ENCODE peak calls at places on chromosomes 12 and 14, in eight cellular contexts. G, X, B, Z, P, W, C and D are unnamed samples.

GRCh38 chr12:1845427-1845826 is 25.1 kb downstream of the LRTM2 start:
- DNase-seq in P (no peak), Z (no peak), C (peak), X (no peak), B (no peak), W (no peak), G (no peak), D (no peak)

GRCh38 chr14:37124617-37125016 is 47.8 kb downstream of the SLC25A21 start:
- DNase-seq in Z (no peak), X (no peak), W (no peak), B (no peak), G (no peak), C (no peak), P (no peak), D (no peak)

GRCh38 chr12:58919271-58920101 is 818 bp downstream of the LRIG3 start:
- DNase-seq in B (peak), X (no peak), W (peak), Z (no peak), C (peak), G (peak), P (peak), D (no peak)

GRCh38 chr12:93459992-93460391 is 7.3 kb upstream of the MRPL42 start:
- DNase-seq in X (no peak), P (no peak), W (no peak), Z (no peak), B (no peak), G (no peak), C (no peak), D (no peak)

GRCh38 chr12:4562034-4562657 is at the start of gene DYRK4:
- DNase-seq in C (peak), G (peak), Z (peak), P (peak), W (peak), B (peak), X (no peak), D (no peak)

GRCh38 chr14:22900088-22900799 is 17.2 kb downstream of the REM2 start:
- DNase-seq in X (peak), W (peak), B (no peak), Z (no peak), C (peak), P (peak), G (peak), D (peak)

GRCh38 chr12:57213068-57213715 is 3.4 kb upstream of the NXPH4 start:
- DNase-seq in C (peak), Z (peak), B (peak), X (peak), G (peak), W (peak), P (peak), D (peak)

GRCh38 chr14:55505846-55506245 is 65.4 kb upstream of the TBPL2 start:
- DNase-seq in W (no peak), X (no peak), G (no peak), Z (no peak), B (no peak), C (no peak), P (no peak), D (no peak)

GRCh38 chr12:49296836-49297694 is 2.1 kb downstream of the PRPH start:
- DNase-seq in X (no peak), C (peak), Z (no peak), G (no peak), W (no peak), P (no peak), B (peak), D (no peak)

GRCh38 chr12:80442426-80443222 is 1.4 kb upstream of the PTPRQ start:
- DNase-seq in G (no peak), Z (no peak), X (no peak), C (no peak), B (no peak), W (peak), P (no peak), D (no peak)

GRCh38 chr12:6370576-6370935 is 4.8 kb downstream of the SCNN1A start:
- DNase-seq in W (no peak), C (no peak), Z (no peak), B (no peak), P (no peak), X (no peak), G (no peak), D (no peak)

GRCh38 chr12:124713436-124714082 is 146.1 kb upstream of the NCOR2 start:
- DNase-seq in P (peak), B (peak), W (peak), Z (no peak), G (peak), C (no peak), X (no peak), D (peak)

DNA sequence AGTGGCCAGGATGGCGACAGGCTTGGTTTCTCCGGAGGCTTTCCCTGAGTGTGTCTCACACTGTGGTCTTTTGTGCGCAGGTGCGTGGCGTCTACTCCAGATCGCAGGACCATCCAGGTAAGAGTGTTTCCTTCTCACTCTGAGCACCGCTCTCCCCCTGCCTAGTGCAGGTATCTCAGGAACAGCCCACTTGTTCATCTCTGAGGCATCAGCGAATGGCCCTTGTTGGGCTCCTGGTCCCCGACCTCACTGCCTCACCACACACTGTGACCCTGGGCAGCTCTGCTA is 781 bp downstream of the ADGRD1 start:
- DNase-seq in G (no peak), W (no peak), P (no peak), Z (no peak), X (no peak), C (no peak), B (peak), D (no peak)
- H3K4me3 ChIP-seq in G (peak), W (no peak), P (peak), Z (peak), X (no peak), C (peak), B (peak), D (no peak)

GRCh38 chr12:107847430-107847829 is 72.9 kb downstream of the ASCL4 start:
- DNase-seq in P (no peak), X (no peak), C (no peak), G (no peak), W (no peak), B (no peak), Z (no peak), D (no peak)

GRCh38 chr12:107844312-107844921 is 69.9 kb downstream of the ASCL4 start:
- DNase-seq in C (no peak), P (no peak), W (no peak), X (no peak), B (no peak), G (no peak), Z (no peak), D (no peak)

GRCh38 chr12:107845226-107845979 is 70.9 kb downstream of the ASCL4 start:
- DNase-seq in X (no peak), P (no peak), W (no peak), C (no peak), B (no peak), Z (no peak), G (no peak), D (no peak)

GRCh38 chr12:107847830-107848229 is 73.3 kb downstream of the ASCL4 start:
- DNase-seq in C (no peak), P (no peak), Z (no peak), W (no peak), B (no peak), G (no peak), X (no peak), D (no peak)

GRCh38 chr12:107845980-107846659 is 71.6 kb downstream of the ASCL4 start:
- DNase-seq in G (no peak), X (no peak), B (no peak), W (no peak), P (no peak), Z (no peak), C (no peak), D (no peak)
- H3K4me3 ChIP-seq in G (no peak), X (no peak), B (no peak), W (no peak), P (no peak), Z (no peak), C (no peak), D (no peak)

GRCh38 chr12:105596731-105597130 is 266.2 kb downstream of the C12orf75 start:
- DNase-seq in C (no peak), W (no peak), G (no peak), Z (no peak), P (no peak), X (no peak), B (no peak), D (no peak)
- H3K4me3 ChIP-seq in C (no peak), W (no peak), G (no peak), Z (no peak), P (no peak), X (no peak), B (no peak), D (no peak)

GRCh38 chr14:77238996-77239395 is 32.0 kb downstream of the NGB start:
- DNase-seq in Z (no peak), C (no peak), X (no peak), G (no peak), B (no peak), W (no peak), P (no peak), D (no peak)
- H3K4me3 ChIP-seq in Z (no peak), C (no peak), X (no peak), G (no peak), B (no peak), W (no peak), P (no peak), D (no peak)

DNA sequence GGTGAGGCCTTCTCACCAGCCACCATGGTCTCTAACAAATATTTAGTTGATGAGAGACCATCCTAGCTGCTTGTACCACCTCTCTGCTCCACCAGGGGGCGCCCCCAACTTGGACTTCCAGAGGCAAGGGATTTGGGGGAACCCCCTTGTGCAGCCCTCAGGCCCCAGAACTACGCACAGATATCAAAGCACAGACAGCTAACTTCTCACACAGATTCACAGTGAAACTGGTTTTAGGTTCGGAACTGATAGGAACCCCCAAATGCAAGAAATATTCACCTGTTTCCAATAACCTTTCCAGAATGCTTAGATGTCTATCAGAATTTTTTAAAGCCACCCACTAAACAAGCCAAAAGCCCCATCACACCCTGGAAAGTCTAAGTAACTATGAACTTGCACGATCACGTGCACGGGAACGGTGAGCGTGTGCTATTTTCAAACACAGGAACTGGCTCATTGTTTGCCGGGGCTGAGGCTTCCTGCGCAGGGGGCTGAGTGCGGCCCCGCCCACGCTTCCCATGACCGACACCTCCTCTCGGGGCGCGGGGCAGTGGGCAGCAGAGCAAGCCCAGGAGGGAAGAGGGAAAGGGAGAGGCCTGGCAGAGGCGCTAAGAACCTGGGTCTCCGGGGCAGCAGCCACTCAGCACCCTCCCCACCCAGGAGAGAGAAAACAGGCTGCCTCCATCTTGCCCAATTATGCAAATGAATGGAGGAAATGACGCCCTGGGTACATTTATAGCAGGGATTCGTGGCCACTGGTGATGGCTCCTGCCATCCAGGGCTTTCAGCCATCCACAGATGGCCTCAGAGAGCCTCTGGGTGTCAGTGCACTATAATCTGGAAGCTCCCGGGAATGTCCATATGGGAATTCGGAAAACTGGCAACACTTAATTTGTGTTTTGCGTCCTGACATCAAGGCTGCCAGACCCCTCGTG is 79.4 kb upstream of the GPR68 start:
- DNase-seq in B (peak), P (peak), W (peak), X (peak), Z (peak), G (peak), C (peak), D (peak)
- H3K4me3 ChIP-seq in B (no peak), P (peak), W (no peak), X (peak), Z (peak), G (peak), C (no peak), D (peak)

DNA sequence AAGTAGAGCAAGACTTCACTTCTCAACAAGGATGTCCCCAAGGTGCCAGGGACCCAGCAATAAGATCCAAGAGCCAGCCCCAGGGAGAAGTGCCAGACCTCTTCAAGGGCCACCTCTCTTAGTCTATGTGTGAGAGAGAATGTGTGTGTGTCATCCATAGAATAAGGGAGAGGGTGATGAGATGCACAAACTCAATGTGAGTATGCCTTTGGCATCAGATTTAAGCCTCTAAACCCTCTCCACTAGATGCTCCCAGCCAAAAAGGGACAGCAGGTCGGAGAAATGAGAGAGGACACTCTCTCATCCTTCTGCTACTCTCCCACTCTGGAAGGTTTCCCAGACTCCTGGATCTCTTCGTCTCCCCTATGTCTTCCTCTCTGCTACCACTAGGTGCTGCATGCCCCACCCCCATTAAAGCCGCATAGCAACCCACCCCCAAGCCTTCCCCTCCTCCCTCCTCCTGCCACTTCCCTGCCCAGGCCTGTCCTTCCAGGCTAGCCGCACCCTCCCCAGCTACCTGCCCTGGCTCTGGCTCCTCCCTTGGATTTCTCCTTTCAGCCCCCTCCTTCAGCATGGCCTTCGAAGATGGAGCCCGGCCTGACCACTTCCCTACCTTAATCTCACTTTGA is 7.6 kb downstream of the RARG start:
- DNase-seq in B (no peak), G (no peak), P (no peak), C (no peak), Z (no peak), W (no peak), X (no peak), D (no peak)
- H3K4me3 ChIP-seq in B (no peak), G (no peak), P (no peak), C (no peak), Z (no peak), W (no peak), X (no peak), D (no peak)

GRCh38 chr14:63046339-63047268 is 1.3 kb upstream of the KCNH5 start:
- DNase-seq in Z (no peak), P (no peak), X (no peak), G (no peak), W (no peak), B (no peak), C (no peak), D (no peak)
- H3K4me3 ChIP-seq in Z (no peak), P (no peak), X (no peak), G (no peak), W (no peak), B (no peak), C (no peak), D (no peak)

DNA sequence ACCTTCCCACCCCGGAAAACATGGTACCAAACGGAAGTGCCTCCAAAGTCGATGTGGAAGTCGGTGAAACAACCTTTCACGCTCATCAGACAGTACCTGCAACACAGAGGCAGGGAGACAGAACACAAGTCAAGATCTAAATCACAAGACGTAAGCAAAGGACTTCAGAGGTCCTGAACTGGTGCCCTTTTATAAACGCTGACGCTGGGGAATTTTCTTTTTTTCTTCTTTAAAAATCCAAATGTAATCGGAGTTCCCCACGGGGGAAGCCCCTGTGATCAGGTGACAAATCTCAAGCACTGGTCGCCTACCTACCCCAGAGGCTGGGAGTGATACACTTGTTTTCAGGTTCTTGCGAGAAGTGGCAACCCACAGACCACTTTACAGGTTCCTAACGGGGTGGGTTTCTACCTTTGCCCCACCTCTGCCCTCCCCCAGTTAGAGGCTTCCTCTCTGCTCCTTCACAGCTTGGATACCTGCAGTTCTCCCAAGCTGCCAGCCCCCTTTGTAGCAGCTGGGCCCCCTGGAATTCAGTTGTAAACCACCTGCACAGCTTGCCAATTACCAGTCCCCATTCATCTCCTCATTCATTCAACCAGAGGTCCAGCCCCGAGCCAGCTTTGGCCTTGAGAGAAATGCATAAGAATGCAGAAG is 46.2 kb downstream of the KDM2B start:
- DNase-seq in G (no peak), W (no peak), X (peak), Z (no peak), P (no peak), B (no peak), C (no peak), D (no peak)
- H3K4me3 ChIP-seq in G (no peak), W (no peak), X (peak), Z (no peak), P (no peak), B (no peak), C (no peak), D (no peak)

GRCh38 chr12:44551631-44552030 is 324.5 kb downstream of the NELL2 start:
- DNase-seq in B (no peak), Z (no peak), G (no peak), W (no peak), X (no peak), P (no peak), C (no peak), D (no peak)

GRCh38 chr12:44546037-44546436 is 330.1 kb downstream of the NELL2 start:
- DNase-seq in Z (no peak), B (no peak), G (no peak), X (no peak), W (no peak), P (no peak), C (no peak), D (no peak)

GRCh38 chr12:44550377-44550776 is 325.7 kb downstream of the NELL2 start:
- DNase-seq in B (no peak), W (no peak), G (no peak), X (no peak), P (no peak), C (no peak), Z (no peak), D (no peak)
- H3K4me3 ChIP-seq in B (no peak), W (no peak), G (no peak), X (no peak), P (no peak), C (no peak), Z (no peak), D (no peak)

DNA sequence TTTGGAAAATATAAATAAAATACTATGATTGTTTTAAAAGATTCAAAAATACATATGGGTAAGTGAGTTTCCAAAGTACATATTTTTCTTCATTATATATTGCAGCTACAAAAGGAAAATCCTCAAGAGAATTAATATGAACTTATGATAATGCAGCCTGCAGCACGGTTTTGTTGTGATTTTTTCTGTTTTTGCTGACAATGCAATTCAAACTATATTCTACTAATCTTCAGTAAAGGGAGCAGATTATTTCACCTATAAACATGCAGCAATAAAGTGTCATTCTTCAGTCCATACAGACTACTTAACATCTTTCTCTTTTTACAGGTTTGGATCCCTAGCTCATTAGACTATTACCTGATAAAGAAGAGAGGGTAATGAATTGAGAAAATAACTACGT is 582.1 kb upstream of the MGAT4C start:
- DNase-seq in W (no peak), B (no peak), P (no peak), Z (no peak), X (no peak), G (no peak), C (no peak), D (no peak)
- H3K4me3 ChIP-seq in W (no peak), B (no peak), P (no peak), Z (no peak), X (no peak), G (no peak), C (no peak), D (no peak)